ENCODE peak calls at places on chromosome 6, in eight cellular contexts. G, Q, X, L, S, F, E and R are unnamed samples.

GRCh38 chr6:168292911-168293310 is 26.7 kb downstream of the DACT2 start:
- DNase-seq in G (no peak), Q (no peak), X (no peak), L (no peak), S (peak; percentile 76), F (no peak), E (no peak), R (no peak)

GRCh38 chr6:31792741-31793140 is 2.8 kb downstream of the VARS1 start:
- DNase-seq in G (no peak), Q (no peak), X (no peak), L (peak; percentile 73), S (no peak), F (peak; percentile 61), E (no peak), R (peak; percentile 31)

GRCh38 chr6:81105998-81106397 is 646.5 kb downstream of the TENT5A start:
- DNase-seq in G (no peak), Q (no peak), X (no peak), L (peak; percentile 8), S (no peak), F (no peak), E (no peak), R (no peak)

GRCh38 chr6:108353853-108354252 is 59.0 kb downstream of the AFG1L start:
- DNase-seq in G (no peak), Q (no peak), X (no peak), L (peak; percentile 57), S (no peak), F (no peak), E (no peak), R (no peak)

GRCh38 chr6:158766621-158767435 is 52.3 kb downstream of the EZR start:
- DNase-seq in G (no peak), Q (no peak), X (no peak), L (no peak), S (no peak), F (no peak), E (no peak), R (no peak)

GRCh38 chr6:144263786-144264185 is 21.3 kb upstream of the UTRN start:
- DNase-seq in G (no peak), Q (no peak), X (no peak), L (peak; percentile 28), S (no peak), F (no peak), E (no peak), R (no peak)

GRCh38 chr6:33010356-33010755 is 965 bp upstream of the HLA-DOA start:
- DNase-seq in G (no peak), Q (no peak), X (no peak), L (no peak), S (no peak), F (no peak), E (no peak), R (no peak)

GRCh38 chr6:152057832-152058498 is 250.5 kb downstream of the ESR1 start:
- DNase-seq in G (no peak), Q (no peak), X (no peak), L (no peak), S (no peak), F (no peak), E (no peak), R (no peak)

GRCh38 chr6:68891419-68891818 is 256.3 kb downstream of the ADGRB3 start:
- DNase-seq in G (no peak), Q (no peak), X (no peak), L (no peak), S (no peak), F (no peak), E (no peak), R (no peak)

GRCh38 chr6:15368873-15369272 is 123.0 kb downstream of the JARID2 start:
- DNase-seq in G (no peak), Q (no peak), X (no peak), L (no peak), S (no peak), F (no peak), E (no peak), R (no peak)

GRCh38 chr6:111871725-111872520 is 1.3 kb downstream of the FYN start:
- DNase-seq in G (no peak), Q (peak; percentile 46), X (no peak), L (peak; percentile 71), S (peak; percentile 28), F (no peak), E (no peak), R (peak; percentile 20)

GRCh38 chr6:35489995-35490791 is 6.7 kb downstream of the TEAD3 start:
- DNase-seq in G (no peak), Q (peak; percentile 35), X (no peak), L (peak; percentile 87), S (no peak), F (no peak), E (no peak), R (peak; percentile 83)

GRCh38 chr6:9467746-9468145 is 947.1 kb downstream of the TFAP2A start:
- DNase-seq in G (no peak), Q (no peak), X (no peak), L (peak; percentile 78), S (no peak), F (no peak), E (no peak), R (peak; percentile 57)

GRCh38 chr6:8194499-8194898 is 92.2 kb upstream of the EEF1E1 start:
- DNase-seq in G (no peak), Q (no peak), X (no peak), L (no peak), S (no peak), F (no peak), E (no peak), R (no peak)

GRCh38 chr6:34021839-34022190 is 124.1 kb downstream of the GRM4 start:
- DNase-seq in G (no peak), Q (no peak), X (no peak), L (no peak), S (peak; percentile 10), F (no peak), E (no peak), R (no peak)